ENCODE peak calls at places on chromosomes 1 and 21, in eight cellular contexts. I is immature natural killer cell; R is Caki2; K is uterus; V is fibroblast of pulmonary artery; W is 8988T; N is EL; M is stimulated activated CD8-positive, alpha-beta memory T cell treated with anti-CD3 and anti-CD28 coated beads, Interleukin-15, amount 100 ng/mL, for 24 hours. P is an unnamed sample.

GRCh38 chr1:61388586-61388985 is 306.2 kb downstream of the NFIA start:
- DNase-seq in I (no peak), M (no peak), W (no peak), R (no peak), K (no peak), N (peak; percentile 23), V (peak; percentile 83), P (no peak)

GRCh38 chr1:204826970-204827369 is 43.7 kb upstream of the NFASC start:
- DNase-seq in R (no peak), N (peak; percentile 23), I (no peak), V (no peak), M (no peak), K (no peak), W (peak; percentile 87), P (peak; percentile 57)

GRCh38 chr1:186503210-186503609 is 42.3 kb upstream of the PDC start:
- DNase-seq in K (no peak), N (peak; percentile 31), M (no peak), I (no peak), V (no peak), R (no peak), W (no peak), P (no peak)

GRCh38 chr1:107900083-107900945 is 64.7 kb downstream of the VAV3 start:
- DNase-seq in N (no peak), V (no peak), K (no peak), I (no peak), W (no peak), R (no peak), M (no peak), P (no peak)

GRCh38 chr1:2108213-2108876 is 58.1 kb downstream of the PRKCZ start:
- DNase-seq in V (peak; percentile 50), K (no peak), I (no peak), M (no peak), R (no peak), N (peak; percentile 29), W (peak; percentile 91), P (peak; percentile 35)

GRCh38 chr21:42245348-42246185 is 26.6 kb downstream of the ABCG1 start:
- DNase-seq in R (no peak), I (no peak), K (no peak), N (no peak), W (no peak), M (no peak), V (no peak), P (no peak)

GRCh38 chr1:34709547-34709946 is 45.3 kb upstream of the GJB5 start:
- DNase-seq in W (no peak), I (no peak), R (no peak), M (no peak), V (peak; percentile 1), K (no peak), N (no peak), P (no peak)

GRCh38 chr1:147168626-147169058 is 3.6 kb downstream of the PRKAB2 start:
- DNase-seq in M (no peak), W (no peak), N (peak; percentile 47), R (no peak), I (no peak), V (peak; percentile 53), K (no peak), P (no peak)

GRCh38 chr1:208085655-208086054 is 158.5 kb downstream of the PLXNA2 start:
- DNase-seq in V (no peak), K (no peak), I (no peak), R (no peak), N (no peak), W (no peak), M (no peak), P (no peak)

GRCh38 chr1:143611159-143611558 is 360.6 kb downstream of the FAM72C start:
- DNase-seq in M (no peak), W (no peak), K (no peak), I (no peak), R (no peak), N (peak; percentile 1), V (peak; percentile 1), P (peak; percentile 35)

GRCh38 chr1:24179251-24179895 is 7.7 kb downstream of the IFNLR1 start:
- DNase-seq in N (no peak), I (no peak), R (no peak), K (no peak), V (no peak), M (no peak), W (no peak), P (no peak)

GRCh38 chr1:64242895-64243756 is 39.7 kb downstream of the UBE2U start:
- DNase-seq in M (no peak), N (peak; percentile 53), W (no peak), K (no peak), V (peak; percentile 70), I (peak; percentile 12), R (peak; percentile 33), P (no peak)

GRCh38 chr1:196685506-196685905 is 33.7 kb downstream of the CFH start:
- DNase-seq in R (no peak), W (no peak), K (no peak), M (no peak), N (no peak), I (no peak), V (peak; percentile 20), P (no peak)

GRCh38 chr1:168653567-168653966 is 75.4 kb downstream of the DPT start:
- DNase-seq in V (no peak), I (no peak), W (no peak), N (peak; percentile 10), M (no peak), R (no peak), K (no peak), P (no peak)

GRCh38 chr21:14383596-14384210 is 757 bp upstream of the HSPA13 start:
- DNase-seq in R (no peak), W (no peak), K (no peak), V (peak; percentile 52), I (no peak), M (peak; percentile 6), N (no peak), P (no peak)

GRCh38 chr1:241608379-241609033 is 31.7 kb downstream of the CHML start:
- DNase-seq in V (peak; percentile 32), M (no peak), K (no peak), R (peak; percentile 42), N (peak; percentile 77), I (no peak), W (no peak), P (no peak)

GRCh38 chr1:96524100-96524499 is 197.5 kb upstream of the PTBP2 start:
- DNase-seq in N (no peak), V (peak; percentile 17), W (no peak), M (no peak), K (no peak), R (no peak), I (no peak), P (no peak)